ENCODE peak calls at places on chromosomes 6 and 20, in seven cellular contexts. L is right lobe of liver, K is upper lobe of left lung, E is glutamatergic neuron, N is GM13976, V is foreskin fibroblast, X is OCI-LY7. U is an unnamed sample.

GRCh38 chr6:85418059-85418458 is 31.8 kb upstream of the NT5E start:
- DNase-seq in X (no peak), K (no peak), V (peak; percentile 67), L (no peak), E (no peak), N (no peak), U (no peak)

GRCh38 chr20:60565093-60565492 is 606.9 kb downstream of the CDH26 start:
- DNase-seq in K (no peak), N (no peak), L (no peak), V (no peak), X (no peak), E (no peak), U (no peak)

GRCh38 chr6:106197441-106197840 is 111.3 kb downstream of the PRDM1 start:
- DNase-seq in N (no peak), V (no peak), E (no peak), X (peak; percentile 4), K (peak; percentile 49), L (no peak), U (no peak)

GRCh38 chr6:30981942-30982772 is 1.4 kb upstream of the MUC21 start:
- DNase-seq in X (no peak), V (peak; percentile 73), L (no peak), N (no peak), K (peak; percentile 72), E (no peak), U (no peak)

GRCh38 chr6:143867236-143867635 is 3.0 kb downstream of the ZC2HC1B start:
- DNase-seq in X (no peak), E (no peak), L (no peak), N (no peak), K (no peak), V (peak; percentile 12), U (no peak)

GRCh38 chr6:168373389-168373788 is 53.8 kb upstream of the DACT2 start:
- DNase-seq in K (no peak), E (no peak), X (no peak), V (no peak), N (no peak), L (no peak), U (no peak)

GRCh38 chr20:62123450-62124118 is 1.3 kb downstream of the LSM14B start:
- DNase-seq in X (no peak), K (peak; percentile 36), L (no peak), N (no peak), E (no peak), V (no peak), U (no peak)

GRCh38 chr20:51886891-51887608 is 84.7 kb upstream of the SALL4 start:
- DNase-seq in V (no peak), L (no peak), X (no peak), K (no peak), N (no peak), E (no peak), U (no peak)

GRCh38 chr20:34262488-34263288 is 21.5 kb downstream of the ASIP start:
- DNase-seq in E (no peak), K (peak; percentile 33), X (no peak), L (peak; percentile 66), N (peak; percentile 37), V (peak; percentile 27), U (no peak)

GRCh38 chr20:5056801-5057599 is 55.7 kb upstream of the SLC23A2 start:
- DNase-seq in L (peak; percentile 44), V (peak; percentile 21), E (no peak), K (peak; percentile 81), X (peak; percentile 57), N (peak; percentile 74), U (peak; percentile 72)

GRCh38 chr6:96466149-96466863 is 55.3 kb upstream of the UFL1 start:
- DNase-seq in V (no peak), N (no peak), E (no peak), X (no peak), L (no peak), K (no peak), U (no peak)

GRCh38 chr20:58571942-58572666 is 56.9 kb upstream of the APCDD1L start:
- DNase-seq in X (no peak), L (no peak), K (no peak), V (no peak), N (no peak), E (no peak), U (no peak)

GRCh38 chr20:62920039-62920645 is 6.2 kb downstream of the DIDO1 start:
- DNase-seq in K (no peak), L (no peak), V (no peak), X (no peak), E (no peak), N (no peak), U (no peak)

GRCh38 chr6:52310932-52311331 is 26.4 kb upstream of the MCM3 start:
- DNase-seq in V (no peak), N (no peak), K (no peak), X (no peak), E (no peak), L (no peak), U (no peak)

GRCh38 chr6:31945154-31945506 is 765 bp upstream of the CFB start:
- DNase-seq in X (no peak), N (no peak), E (no peak), L (no peak), K (no peak), V (no peak), U (no peak)

GRCh38 chr6:31203345-31203979 is 33.0 kb upstream of the POU5F1 start:
- DNase-seq in E (no peak), L (no peak), V (peak; percentile 38), N (peak; percentile 34), X (peak; percentile 74), K (no peak), U (no peak)

GRCh38 chr6:78836610-78837009 is 30.7 kb upstream of the IRAK1BP1 start:
- DNase-seq in L (no peak), X (no peak), V (no peak), K (no peak), N (no peak), E (no peak), U (no peak)

GRCh38 chr6:78831492-78831891 is 35.9 kb upstream of the IRAK1BP1 start:
- DNase-seq in X (no peak), V (no peak), K (no peak), L (no peak), E (no peak), N (no peak), U (no peak)

GRCh38 chr6:78832091-78832808 is 35.1 kb upstream of the IRAK1BP1 start:
- DNase-seq in L (no peak), E (no peak), N (no peak), V (no peak), K (no peak), X (no peak), U (no peak)

GRCh38 chr6:78830810-78831209 is 36.5 kb upstream of the IRAK1BP1 start:
- DNase-seq in E (no peak), N (no peak), X (no peak), V (no peak), K (no peak), L (no peak), U (no peak)

GRCh38 chr6:78835817-78836216 is 31.5 kb upstream of the IRAK1BP1 start:
- DNase-seq in L (no peak), K (no peak), V (no peak), N (no peak), E (no peak), X (no peak), U (no peak)
- TF ChIP-seq CTCF in L (peak; percentile 12), K (no peak), V (no peak), N (no peak), E (no peak), X (peak; percentile 35), U (no peak)

DNA sequence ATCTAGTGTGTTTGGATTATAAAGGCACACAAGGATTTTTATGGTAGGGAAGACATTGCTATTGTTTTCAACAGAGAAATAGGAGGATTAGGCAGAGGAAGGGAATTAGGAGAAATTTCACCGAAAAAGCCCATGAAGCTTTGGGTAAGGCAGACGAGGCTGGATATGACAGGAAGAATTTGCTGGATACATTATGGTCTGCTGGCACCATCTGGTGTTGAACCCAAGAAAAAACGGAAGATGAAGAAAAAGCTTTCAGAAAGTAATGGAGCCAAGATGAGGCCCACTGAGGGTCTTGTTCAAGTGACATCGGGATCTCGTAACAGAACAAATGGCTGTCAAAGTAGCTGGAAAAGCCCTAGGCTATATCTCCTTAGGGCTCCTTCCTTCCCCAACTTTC is 56.5 kb downstream of the OR2J2 start:
- DNase-seq in V (no peak), N (no peak), K (no peak), E (no peak), X (no peak), L (no peak), U (no peak)
- TF ChIP-seq CTCF in V (no peak), N (no peak), K (no peak), E (no peak), X (no peak), L (peak; percentile 37), U (no peak)

DNA sequence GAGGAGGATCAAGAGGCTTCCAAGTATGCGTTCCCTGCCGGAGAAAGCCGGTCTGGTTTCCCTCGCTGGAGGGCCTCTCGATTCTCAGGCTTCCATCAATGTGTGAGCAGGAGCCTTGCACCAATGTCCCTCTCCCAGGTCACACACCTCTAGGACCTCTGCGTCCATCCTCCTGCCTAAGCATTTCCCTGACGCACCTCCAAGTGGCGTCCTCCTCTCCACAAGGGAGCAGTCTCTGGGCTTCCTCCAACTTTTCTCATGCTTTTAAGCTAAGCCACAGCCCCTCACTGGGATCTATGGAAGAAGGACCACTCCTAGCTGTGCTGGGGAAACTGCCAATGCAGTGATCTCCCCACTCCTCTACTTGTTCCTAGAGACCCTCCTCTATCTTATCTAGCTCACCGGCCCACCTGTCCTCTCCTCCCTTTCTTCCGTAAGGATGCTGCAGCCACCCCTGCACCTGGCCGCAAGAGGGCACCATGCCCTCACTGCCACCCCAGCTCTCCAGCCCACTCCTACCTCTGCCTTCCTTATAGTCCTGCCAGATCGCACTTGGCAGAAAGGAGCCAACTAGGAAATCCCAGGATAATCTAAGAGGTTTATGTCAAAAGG is 258.7 kb downstream of the LRFN2 start:
- DNase-seq in X (peak; percentile 13), L (peak; percentile 58), K (peak; percentile 46), V (no peak), N (no peak), E (peak; percentile 44), U (no peak)
- TF ChIP-seq CTCF in X (peak; percentile 83), L (peak; percentile 83), K (peak; percentile 72), V (peak; percentile 14), N (peak; percentile 20), E (peak; percentile 71), U (peak; percentile 44)

GRCh38 chr6:12866422-12867029 is 150.0 kb downstream of the PHACTR1 start:
- DNase-seq in L (no peak), E (no peak), K (no peak), N (no peak), X (no peak), V (no peak), U (no peak)

GRCh38 chr6:12873706-12874105 is 157.1 kb downstream of the PHACTR1 start:
- DNase-seq in L (no peak), K (no peak), V (peak; percentile 53), X (no peak), E (no peak), N (no peak), U (no peak)

GRCh38 chr6:12865782-12866181 is 149.2 kb downstream of the PHACTR1 start:
- DNase-seq in L (no peak), V (no peak), E (no peak), N (no peak), X (no peak), K (no peak), U (no peak)

GRCh38 chr6:12865117-12865516 is 148.6 kb downstream of the PHACTR1 start:
- DNase-seq in X (no peak), E (no peak), K (no peak), L (no peak), V (no peak), N (no peak), U (no peak)

DNA sequence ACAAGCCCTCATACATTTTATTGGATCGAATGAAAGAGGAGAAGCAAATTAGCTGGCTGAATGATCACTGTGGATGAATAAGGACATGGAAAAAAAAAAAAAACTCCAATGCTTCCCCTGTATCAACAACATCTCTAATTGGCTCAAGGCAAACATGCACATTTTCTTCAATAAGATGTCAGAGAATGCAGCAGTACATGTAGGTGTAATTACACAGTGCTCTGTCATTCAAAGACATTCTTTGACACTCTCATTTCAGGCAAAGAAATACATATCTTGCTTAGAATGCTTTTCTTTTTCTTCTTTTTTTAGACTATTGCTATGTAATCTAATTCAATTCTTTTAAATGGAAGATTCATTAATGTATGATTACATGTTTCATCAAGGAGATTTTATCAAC is 153.5 kb downstream of the PHACTR1 start:
- DNase-seq in L (no peak), V (no peak), E (no peak), N (no peak), K (no peak), X (no peak), U (no peak)
- TF ChIP-seq CTCF in L (no peak), V (no peak), E (no peak), N (no peak), K (no peak), X (no peak), U (no peak)

U was measured in GM13977.